ENCODE peak calls at places on chromosome 6, in ten cellular contexts. One of them, this sample, is unnamed.

GRCh38 chr6:6234963-6235362 is 85.5 kb downstream of the F13A1 start:
- DNase-seq in Panc1: no peak
- DNase-seq in NCI-H774: no peak
- DNase-seq in amniotic stem cell: no peak
- DNase-seq in AG04449: no peak
- DNase-seq in CD4-positive, alpha-beta memory T cell: no peak
- DNase-seq in pancreas: no peak
- DNase-seq in astrocyte of the cerebellum: no peak
- DNase-seq in CD4-positive, CD25-positive, alpha-beta regulatory T cell: no peak
- DNase-seq in activated effector memory CD4-positive, alpha-beta T cell treated with anti-CD3 and anti-CD28 coated beads, Interleukin-2, amount 50 U/mL, for 16 hours: no peak
- DNase-seq in this sample: no peak

GRCh38 chr6:66568271-66568670 is 861.2 kb upstream of the EYS start:
- DNase-seq in Panc1: no peak
- DNase-seq in NCI-H774: no peak
- DNase-seq in amniotic stem cell: no peak
- DNase-seq in AG04449: no peak
- DNase-seq in CD4-positive, alpha-beta memory T cell: no peak
- DNase-seq in pancreas: no peak
- DNase-seq in astrocyte of the cerebellum: no peak
- DNase-seq in CD4-positive, CD25-positive, alpha-beta regulatory T cell: no peak
- DNase-seq in activated effector memory CD4-positive, alpha-beta T cell treated with anti-CD3 and anti-CD28 coated beads, Interleukin-2, amount 50 U/mL, for 16 hours: no peak
- DNase-seq in this sample: no peak

GRCh38 chr6:128112494-128112893 is 211.6 kb upstream of the THEMIS start:
- DNase-seq in Panc1: no peak
- DNase-seq in NCI-H774: peak
- DNase-seq in amniotic stem cell: no peak
- DNase-seq in AG04449: no peak
- DNase-seq in CD4-positive, alpha-beta memory T cell: no peak
- DNase-seq in pancreas: no peak
- DNase-seq in astrocyte of the cerebellum: no peak
- DNase-seq in CD4-positive, CD25-positive, alpha-beta regulatory T cell: peak
- DNase-seq in activated effector memory CD4-positive, alpha-beta T cell treated with anti-CD3 and anti-CD28 coated beads, Interleukin-2, amount 50 U/mL, for 16 hours: no peak
- DNase-seq in this sample: peak

GRCh38 chr6:131146865-131147264 is 11.6 kb downstream of the AKAP7 start:
- DNase-seq in Panc1: no peak
- DNase-seq in NCI-H774: no peak
- DNase-seq in amniotic stem cell: no peak
- DNase-seq in AG04449: no peak
- DNase-seq in CD4-positive, alpha-beta memory T cell: no peak
- DNase-seq in pancreas: no peak
- DNase-seq in astrocyte of the cerebellum: no peak
- DNase-seq in CD4-positive, CD25-positive, alpha-beta regulatory T cell: no peak
- DNase-seq in activated effector memory CD4-positive, alpha-beta T cell treated with anti-CD3 and anti-CD28 coated beads, Interleukin-2, amount 50 U/mL, for 16 hours: no peak
- DNase-seq in this sample: no peak

GRCh38 chr6:18551228-18551627 is 164.1 kb downstream of the RNF144B start:
- DNase-seq in Panc1: no peak
- DNase-seq in NCI-H774: no peak
- DNase-seq in amniotic stem cell: peak
- DNase-seq in AG04449: peak
- DNase-seq in CD4-positive, alpha-beta memory T cell: no peak
- DNase-seq in pancreas: no peak
- DNase-seq in astrocyte of the cerebellum: peak
- DNase-seq in CD4-positive, CD25-positive, alpha-beta regulatory T cell: no peak
- DNase-seq in activated effector memory CD4-positive, alpha-beta T cell treated with anti-CD3 and anti-CD28 coated beads, Interleukin-2, amount 50 U/mL, for 16 hours: no peak
- DNase-seq in this sample: no peak

GRCh38 chr6:6717953-6718352 is 129.4 kb downstream of the LY86 start:
- DNase-seq in Panc1: no peak
- DNase-seq in NCI-H774: no peak
- DNase-seq in amniotic stem cell: no peak
- DNase-seq in AG04449: no peak
- DNase-seq in CD4-positive, alpha-beta memory T cell: no peak
- DNase-seq in pancreas: no peak
- DNase-seq in astrocyte of the cerebellum: no peak
- DNase-seq in CD4-positive, CD25-positive, alpha-beta regulatory T cell: no peak
- DNase-seq in activated effector memory CD4-positive, alpha-beta T cell treated with anti-CD3 and anti-CD28 coated beads, Interleukin-2, amount 50 U/mL, for 16 hours: no peak
- DNase-seq in this sample: no peak

GRCh38 chr6:106339334-106340029 is 13.9 kb upstream of the ATG5 start:
- DNase-seq in Panc1: peak
- DNase-seq in NCI-H774: peak
- DNase-seq in amniotic stem cell: peak
- DNase-seq in AG04449: peak
- DNase-seq in CD4-positive, alpha-beta memory T cell: peak
- DNase-seq in pancreas: peak
- DNase-seq in astrocyte of the cerebellum: peak
- DNase-seq in CD4-positive, CD25-positive, alpha-beta regulatory T cell: peak
- DNase-seq in activated effector memory CD4-positive, alpha-beta T cell treated with anti-CD3 and anti-CD28 coated beads, Interleukin-2, amount 50 U/mL, for 16 hours: peak
- DNase-seq in this sample: peak

GRCh38 chr6:124203106-124203811 is 399.6 kb downstream of the NKAIN2 start:
- DNase-seq in Panc1: no peak
- DNase-seq in NCI-H774: no peak
- DNase-seq in amniotic stem cell: no peak
- DNase-seq in AG04449: no peak
- DNase-seq in CD4-positive, alpha-beta memory T cell: no peak
- DNase-seq in pancreas: no peak
- DNase-seq in astrocyte of the cerebellum: peak
- DNase-seq in CD4-positive, CD25-positive, alpha-beta regulatory T cell: no peak
- DNase-seq in activated effector memory CD4-positive, alpha-beta T cell treated with anti-CD3 and anti-CD28 coated beads, Interleukin-2, amount 50 U/mL, for 16 hours: no peak
- DNase-seq in this sample: no peak

GRCh38 chr6:142796571-142796970 is 148.4 kb downstream of the HIVEP2 start:
- DNase-seq in Panc1: no peak
- DNase-seq in NCI-H774: no peak
- DNase-seq in amniotic stem cell: no peak
- DNase-seq in AG04449: peak
- DNase-seq in CD4-positive, alpha-beta memory T cell: no peak
- DNase-seq in pancreas: no peak
- DNase-seq in astrocyte of the cerebellum: no peak
- DNase-seq in CD4-positive, CD25-positive, alpha-beta regulatory T cell: no peak
- DNase-seq in activated effector memory CD4-positive, alpha-beta T cell treated with anti-CD3 and anti-CD28 coated beads, Interleukin-2, amount 50 U/mL, for 16 hours: no peak
- DNase-seq in this sample: no peak

GRCh38 chr6:27293436-27294152 is 18.5 kb downstream of the POM121L2 start:
- DNase-seq in Panc1: peak
- DNase-seq in NCI-H774: peak
- DNase-seq in amniotic stem cell: peak
- DNase-seq in AG04449: no peak
- DNase-seq in CD4-positive, alpha-beta memory T cell: no peak
- DNase-seq in pancreas: no peak
- DNase-seq in astrocyte of the cerebellum: no peak
- DNase-seq in CD4-positive, CD25-positive, alpha-beta regulatory T cell: no peak
- DNase-seq in activated effector memory CD4-positive, alpha-beta T cell treated with anti-CD3 and anti-CD28 coated beads, Interleukin-2, amount 50 U/mL, for 16 hours: no peak
- DNase-seq in this sample: no peak

GRCh38 chr6:34229877-34230276 is 6.8 kb upstream of the HMGA1 start:
- DNase-seq in Panc1: no peak
- DNase-seq in NCI-H774: no peak
- DNase-seq in amniotic stem cell: no peak
- DNase-seq in AG04449: no peak
- DNase-seq in CD4-positive, alpha-beta memory T cell: no peak
- DNase-seq in pancreas: no peak
- DNase-seq in astrocyte of the cerebellum: no peak
- DNase-seq in CD4-positive, CD25-positive, alpha-beta regulatory T cell: no peak
- DNase-seq in activated effector memory CD4-positive, alpha-beta T cell treated with anti-CD3 and anti-CD28 coated beads, Interleukin-2, amount 50 U/mL, for 16 hours: peak
- DNase-seq in this sample: no peak